ENCODE peak calls at places on chromosomes 6 and 20, in seven cellular contexts. One of them, this sample, is unnamed.

GRCh38 chr6:113719056-113719455 is 138.1 kb upstream of the MARCKS start:
- DNase-seq in IMR-90: peak
- DNase-seq in psoas muscle: no peak
- DNase-seq in T1000: no peak
- DNase-seq in activated T-helper 1 cell treated with anti-CD3 and anti-CD28 coated beads, Interleukin-2, amount 50 U/mL, for 16 hours: no peak
- DNase-seq in Right ventricle myocardium inferior: no peak
- DNase-seq in activated gamma-delta T cell treated with anti-CD3 and anti-CD28 coated beads, Interleukin-2, amount 50 U/mL, for 16 hours: no peak
- DNase-seq in this sample: no peak

GRCh38 chr6:157242791-157243190 is 80.5 kb downstream of the TMEM242 start:
- DNase-seq in IMR-90: no peak
- DNase-seq in activated gamma-delta T cell treated with anti-CD3 and anti-CD28 coated beads, Interleukin-2, amount 50 U/mL, for 16 hours: no peak
- DNase-seq in activated T-helper 1 cell treated with anti-CD3 and anti-CD28 coated beads, Interleukin-2, amount 50 U/mL, for 16 hours: no peak
- DNase-seq in T1000: no peak
- DNase-seq in Right ventricle myocardium inferior: no peak
- DNase-seq in psoas muscle: no peak
- DNase-seq in this sample: no peak

GRCh38 chr6:161682982-161683381 is 409.1 kb upstream of the AGPAT4 start:
- DNase-seq in activated T-helper 1 cell treated with anti-CD3 and anti-CD28 coated beads, Interleukin-2, amount 50 U/mL, for 16 hours: no peak
- DNase-seq in psoas muscle: no peak
- DNase-seq in activated gamma-delta T cell treated with anti-CD3 and anti-CD28 coated beads, Interleukin-2, amount 50 U/mL, for 16 hours: no peak
- DNase-seq in T1000: no peak
- DNase-seq in IMR-90: no peak
- DNase-seq in Right ventricle myocardium inferior: no peak
- DNase-seq in this sample: no peak

GRCh38 chr20:46230811-46231282 is 77.5 kb downstream of the CDH22 start:
- DNase-seq in psoas muscle: no peak
- DNase-seq in IMR-90: peak
- DNase-seq in Right ventricle myocardium inferior: peak
- DNase-seq in activated gamma-delta T cell treated with anti-CD3 and anti-CD28 coated beads, Interleukin-2, amount 50 U/mL, for 16 hours: no peak
- DNase-seq in activated T-helper 1 cell treated with anti-CD3 and anti-CD28 coated beads, Interleukin-2, amount 50 U/mL, for 16 hours: no peak
- DNase-seq in T1000: no peak
- DNase-seq in this sample: no peak

GRCh38 chr6:37546141-37546871 is 46.6 kb upstream of the CCDC167 start:
- DNase-seq in activated gamma-delta T cell treated with anti-CD3 and anti-CD28 coated beads, Interleukin-2, amount 50 U/mL, for 16 hours: no peak
- DNase-seq in IMR-90: no peak
- DNase-seq in T1000: no peak
- DNase-seq in Right ventricle myocardium inferior: no peak
- DNase-seq in psoas muscle: no peak
- DNase-seq in activated T-helper 1 cell treated with anti-CD3 and anti-CD28 coated beads, Interleukin-2, amount 50 U/mL, for 16 hours: no peak
- DNase-seq in this sample: no peak

GRCh38 chr20:45322952-45323383 is 14.9 kb upstream of the MATN4 start:
- DNase-seq in IMR-90: peak
- DNase-seq in activated T-helper 1 cell treated with anti-CD3 and anti-CD28 coated beads, Interleukin-2, amount 50 U/mL, for 16 hours: no peak
- DNase-seq in psoas muscle: peak
- DNase-seq in activated gamma-delta T cell treated with anti-CD3 and anti-CD28 coated beads, Interleukin-2, amount 50 U/mL, for 16 hours: no peak
- DNase-seq in T1000: peak
- DNase-seq in Right ventricle myocardium inferior: no peak
- DNase-seq in this sample: no peak

GRCh38 chr6:10465633-10466499 is 51.0 kb upstream of the TFAP2A start:
- DNase-seq in activated T-helper 1 cell treated with anti-CD3 and anti-CD28 coated beads, Interleukin-2, amount 50 U/mL, for 16 hours: no peak
- DNase-seq in T1000: no peak
- DNase-seq in activated gamma-delta T cell treated with anti-CD3 and anti-CD28 coated beads, Interleukin-2, amount 50 U/mL, for 16 hours: no peak
- DNase-seq in IMR-90: peak
- DNase-seq in psoas muscle: no peak
- DNase-seq in Right ventricle myocardium inferior: no peak
- DNase-seq in this sample: no peak

GRCh38 chr6:38907264-38907663 is 141.3 kb upstream of the GLP1R start:
- DNase-seq in Right ventricle myocardium inferior: no peak
- DNase-seq in activated T-helper 1 cell treated with anti-CD3 and anti-CD28 coated beads, Interleukin-2, amount 50 U/mL, for 16 hours: no peak
- DNase-seq in T1000: no peak
- DNase-seq in activated gamma-delta T cell treated with anti-CD3 and anti-CD28 coated beads, Interleukin-2, amount 50 U/mL, for 16 hours: no peak
- DNase-seq in IMR-90: no peak
- DNase-seq in psoas muscle: no peak
- DNase-seq in this sample: no peak

GRCh38 chr6:136790411-136791295 is 1.6 kb downstream of the MAP3K5 start:
- DNase-seq in psoas muscle: no peak
- DNase-seq in activated T-helper 1 cell treated with anti-CD3 and anti-CD28 coated beads, Interleukin-2, amount 50 U/mL, for 16 hours: no peak
- DNase-seq in Right ventricle myocardium inferior: no peak
- DNase-seq in T1000: no peak
- DNase-seq in IMR-90: no peak
- DNase-seq in activated gamma-delta T cell treated with anti-CD3 and anti-CD28 coated beads, Interleukin-2, amount 50 U/mL, for 16 hours: no peak
- DNase-seq in this sample: no peak

GRCh38 chr20:58059145-58059544 is 169.3 kb downstream of the ANKRD60 start:
- DNase-seq in activated gamma-delta T cell treated with anti-CD3 and anti-CD28 coated beads, Interleukin-2, amount 50 U/mL, for 16 hours: no peak
- DNase-seq in activated T-helper 1 cell treated with anti-CD3 and anti-CD28 coated beads, Interleukin-2, amount 50 U/mL, for 16 hours: no peak
- DNase-seq in T1000: no peak
- DNase-seq in IMR-90: no peak
- DNase-seq in Right ventricle myocardium inferior: no peak
- DNase-seq in psoas muscle: no peak
- DNase-seq in this sample: no peak

GRCh38 chr6:72976389-72976900 is 248.9 kb downstream of the KHDC1L start:
- DNase-seq in activated T-helper 1 cell treated with anti-CD3 and anti-CD28 coated beads, Interleukin-2, amount 50 U/mL, for 16 hours: no peak
- DNase-seq in psoas muscle: no peak
- DNase-seq in IMR-90: no peak
- DNase-seq in Right ventricle myocardium inferior: no peak
- DNase-seq in T1000: no peak
- DNase-seq in activated gamma-delta T cell treated with anti-CD3 and anti-CD28 coated beads, Interleukin-2, amount 50 U/mL, for 16 hours: no peak
- DNase-seq in this sample: no peak

GRCh38 chr6:18154507-18155272 is at the start of gene TPMT:
- DNase-seq in activated T-helper 1 cell treated with anti-CD3 and anti-CD28 coated beads, Interleukin-2, amount 50 U/mL, for 16 hours: no peak
- DNase-seq in psoas muscle: peak
- DNase-seq in T1000: no peak
- DNase-seq in IMR-90: no peak
- DNase-seq in activated gamma-delta T cell treated with anti-CD3 and anti-CD28 coated beads, Interleukin-2, amount 50 U/mL, for 16 hours: no peak
- DNase-seq in Right ventricle myocardium inferior: no peak
- DNase-seq in this sample: no peak

GRCh38 chr20:30286157-30286556 is 971.3 kb upstream of the DEFB115 start:
- DNase-seq in activated T-helper 1 cell treated with anti-CD3 and anti-CD28 coated beads, Interleukin-2, amount 50 U/mL, for 16 hours: no peak
- DNase-seq in psoas muscle: no peak
- DNase-seq in T1000: no peak
- DNase-seq in IMR-90: no peak
- DNase-seq in Right ventricle myocardium inferior: no peak
- DNase-seq in activated gamma-delta T cell treated with anti-CD3 and anti-CD28 coated beads, Interleukin-2, amount 50 U/mL, for 16 hours: no peak
- DNase-seq in this sample: no peak

GRCh38 chr20:6178537-6178936 is 55.7 kb upstream of the FERMT1 start:
- DNase-seq in psoas muscle: no peak
- DNase-seq in activated T-helper 1 cell treated with anti-CD3 and anti-CD28 coated beads, Interleukin-2, amount 50 U/mL, for 16 hours: no peak
- DNase-seq in T1000: no peak
- DNase-seq in Right ventricle myocardium inferior: no peak
- DNase-seq in activated gamma-delta T cell treated with anti-CD3 and anti-CD28 coated beads, Interleukin-2, amount 50 U/mL, for 16 hours: no peak
- DNase-seq in IMR-90: peak
- DNase-seq in this sample: no peak

GRCh38 chr6:145110109-145110508 is 625.2 kb downstream of the EPM2A start:
- DNase-seq in activated T-helper 1 cell treated with anti-CD3 and anti-CD28 coated beads, Interleukin-2, amount 50 U/mL, for 16 hours: no peak
- DNase-seq in T1000: no peak
- DNase-seq in activated gamma-delta T cell treated with anti-CD3 and anti-CD28 coated beads, Interleukin-2, amount 50 U/mL, for 16 hours: no peak
- DNase-seq in Right ventricle myocardium inferior: no peak
- DNase-seq in psoas muscle: no peak
- DNase-seq in IMR-90: no peak
- DNase-seq in this sample: no peak

GRCh38 chr20:25470045-25470444 is 62.6 kb downstream of the GINS1 start:
- DNase-seq in Right ventricle myocardium inferior: peak
- DNase-seq in activated gamma-delta T cell treated with anti-CD3 and anti-CD28 coated beads, Interleukin-2, amount 50 U/mL, for 16 hours: no peak
- DNase-seq in IMR-90: peak
- DNase-seq in psoas muscle: no peak
- DNase-seq in T1000: no peak
- DNase-seq in activated T-helper 1 cell treated with anti-CD3 and anti-CD28 coated beads, Interleukin-2, amount 50 U/mL, for 16 hours: no peak
- DNase-seq in this sample: no peak

GRCh38 chr20:1711826-1712601 is 54.4 kb upstream of the SIRPG start:
- DNase-seq in IMR-90: no peak
- DNase-seq in activated T-helper 1 cell treated with anti-CD3 and anti-CD28 coated beads, Interleukin-2, amount 50 U/mL, for 16 hours: no peak
- DNase-seq in T1000: no peak
- DNase-seq in psoas muscle: no peak
- DNase-seq in Right ventricle myocardium inferior: no peak
- DNase-seq in activated gamma-delta T cell treated with anti-CD3 and anti-CD28 coated beads, Interleukin-2, amount 50 U/mL, for 16 hours: no peak
- DNase-seq in this sample: no peak

This sample was measured in effector memory CD8-positive, alpha-beta T cell.